ENCODE peak calls at places on chromosomes 5 and 9, in eight cellular contexts. K is iPS-NIHi11, R is mucosa of descending colon, N is fibroblast of the aortic adventitia, W is NCI-H510A, Y is Right ventricle myocardium inferior, I is NCI-H2029, Z is GM04503. X is an unnamed sample.

GRCh38 chr5:5323551-5323950 is 98.9 kb upstream of the ICE1 start:
- DNase-seq in K (no peak), R (no peak), N (no peak), W (no peak), Y (no peak), I (no peak), Z (no peak), X (no peak)

GRCh38 chr5:78550891-78551290 is 97.7 kb downstream of the LHFPL2 start:
- DNase-seq in K (no peak), R (no peak), N (peak; percentile 56), W (no peak), Y (no peak), I (no peak), Z (peak; percentile 71), X (no peak)

GRCh38 chr5:150672237-150672883 is 11.3 kb downstream of the MYOZ3 start:
- DNase-seq in K (peak; percentile 75), R (peak; percentile 60), N (no peak), W (no peak), Y (no peak), I (peak; percentile 55), Z (no peak), X (no peak)

GRCh38 chr5:110769282-110769681 is 30.5 kb downstream of the SLC25A46 start:
- DNase-seq in K (no peak), R (no peak), N (peak; percentile 89), W (no peak), Y (no peak), I (no peak), Z (peak; percentile 26), X (no peak)

GRCh38 chr5:18772475-18772874 is 1138.2 kb downstream of the TAF11L14 start:
- DNase-seq in K (peak; percentile 12), R (no peak), N (no peak), W (no peak), Y (no peak), I (no peak), Z (no peak), X (no peak)

GRCh38 chr5:87390075-87390474 is 22.7 kb downstream of the CCNH start:
- DNase-seq in K (no peak), R (no peak), N (no peak), W (no peak), Y (no peak), I (no peak), Z (no peak), X (no peak)

GRCh38 chr5:122419195-122419894 is 107.3 kb downstream of the SNCAIP start:
- DNase-seq in K (no peak), R (no peak), N (no peak), W (no peak), Y (no peak), I (no peak), Z (no peak), X (no peak)

GRCh38 chr9:33263936-33264472 is 504 bp downstream of the BAG1 start:
- DNase-seq in K (no peak), R (peak; percentile 82), N (no peak), W (no peak), Y (peak; percentile 87), I (no peak), Z (no peak), X (no peak)

GRCh38 chr5:170565077-170565476 is 61.3 kb downstream of the KCNIP1 start:
- DNase-seq in K (no peak), R (no peak), N (no peak), W (no peak), Y (no peak), I (no peak), Z (no peak), X (no peak)

GRCh38 chr5:106415541-106415940 is 1255.2 kb downstream of the EFNA5 start:
- DNase-seq in K (no peak), R (no peak), N (peak; percentile 75), W (no peak), Y (no peak), I (no peak), Z (peak; percentile 47), X (no peak)

GRCh38 chr5:88518131-88519016 is 249.7 kb upstream of the TMEM161B start:
- DNase-seq in K (no peak), R (no peak), N (no peak), W (no peak), Y (no peak), I (no peak), Z (no peak), X (no peak)

GRCh38 chr5:180099733-180100611 is 28.4 kb upstream of the RNF130 start:
- DNase-seq in K (no peak), R (no peak), N (no peak), W (no peak), Y (no peak), I (no peak), Z (no peak), X (no peak)

GRCh38 chr5:139561655-139562451 is 714 bp downstream of the UBE2D2 start:
- DNase-seq in K (peak; percentile 70), R (peak; percentile 72), N (peak; percentile 37), W (peak; percentile 28), Y (peak; percentile 80), I (no peak), Z (no peak), X (no peak)

GRCh38 chr5:95620870-95621838 is 1.3 kb downstream of the GPR150 start:
- DNase-seq in K (peak; percentile 59), R (peak; percentile 76), N (no peak), W (peak; percentile 39), Y (peak; percentile 62), I (peak; percentile 46), Z (no peak), X (no peak)

GRCh38 chr5:88819332-88819999 is 63.5 kb downstream of the MEF2C start:
- DNase-seq in K (no peak), R (no peak), N (no peak), W (no peak), Y (no peak), I (no peak), Z (no peak), X (no peak)

X was measured in cortex of kidney.